ENCODE peak calls at places on chromosomes 12 and 14, in seven cellular contexts. L is progenitor cell of endocrine pancreas, A is fibroblast of pulmonary artery, W is T-helper 17 cell, K is hypothalamus, H is ELF-1, O is AG10803. T is an unnamed sample.

GRCh38 chr12:100473716-100474150 is at the start of gene NR1H4:
- DNase-seq in L (no peak), A (peak), O (peak), H (no peak), W (no peak), K (no peak), T (no peak)

GRCh38 chr14:68546839-68547238 is 246.0 kb downstream of the ZFP36L1 start:
- DNase-seq in A (peak), K (no peak), W (no peak), O (peak), L (no peak), H (no peak), T (no peak)

GRCh38 chr12:121970901-121971300 is 50.8 kb upstream of the BCL7A start:
- DNase-seq in H (peak), L (no peak), A (no peak), W (no peak), K (no peak), O (no peak), T (no peak)

GRCh38 chr12:16509411-16509810 is 96.6 kb downstream of the LMO3 start:
- DNase-seq in L (no peak), H (no peak), K (no peak), O (no peak), A (no peak), W (no peak), T (no peak)

GRCh38 chr12:118356809-118357326 is 15.8 kb downstream of the TAOK3 start:
- DNase-seq in A (peak), L (no peak), W (no peak), H (no peak), K (no peak), O (peak), T (no peak)

GRCh38 chr14:88189040-88189839 is 133.8 kb downstream of the KCNK10 start:
- DNase-seq in H (peak), O (peak), K (peak), A (peak), L (peak), W (no peak), T (no peak)

GRCh38 chr12:15581006-15581405 is 208.2 kb downstream of the EPS8 start:
- DNase-seq in O (peak), L (no peak), A (peak), H (no peak), W (no peak), K (no peak), T (no peak)

GRCh38 chr12:85829391-85829790 is 6.8 kb downstream of the RASSF9 start:
- DNase-seq in H (no peak), O (peak), W (no peak), L (no peak), A (peak), K (no peak), T (no peak)

GRCh38 chr12:76688001-76688400 is 75.9 kb upstream of the ZDHHC17 start:
- DNase-seq in W (no peak), H (no peak), L (no peak), O (peak), A (no peak), K (no peak), T (no peak)

GRCh38 chr14:96589577-96589976 is 87.4 kb downstream of the PAPOLA start:
- DNase-seq in A (no peak), K (no peak), L (no peak), O (no peak), H (no peak), W (no peak), T (no peak)

GRCh38 chr12:12954361-12954760 is 2.4 kb upstream of the GPRC5D start:
- DNase-seq in W (no peak), K (no peak), O (no peak), L (no peak), H (no peak), A (peak), T (no peak)

T was measured in type B pancreatic cell.